ENCODE peak calls at places on chromosomes 5 and 9, in seven cellular contexts. H is H1, Z is SK-N-SH, K is HCT116, V is K562, S is Panc1, C is GM12878. G is an unnamed sample.

GRCh38 chr5:143341807-143342570 is 61.5 kb downstream of the NR3C1 start:
- DNase-seq in Z (no peak), S (peak; percentile 48), H (no peak), K (peak; percentile 21), C (no peak), V (peak; percentile 34), G (no peak)

GRCh38 chr5:56574778-56575177 is 240.6 kb upstream of the MAP3K1 start:
- DNase-seq in H (no peak), K (no peak), S (no peak), C (no peak), V (no peak), Z (no peak), G (no peak)

GRCh38 chr9:123710299-123710698 is 219.6 kb downstream of the DENND1A start:
- DNase-seq in K (no peak), Z (no peak), H (no peak), V (no peak), S (no peak), C (no peak), G (no peak)

GRCh38 chr5:2155556-2155955 is 272.8 kb upstream of the IRX4 start:
- DNase-seq in S (no peak), K (no peak), C (no peak), Z (no peak), H (no peak), V (no peak), G (no peak)

GRCh38 chr5:81256766-81257165 is 23.6 kb downstream of the CKMT2 start:
- DNase-seq in K (no peak), V (no peak), Z (peak; percentile 67), S (no peak), H (no peak), C (no peak), G (no peak)

GRCh38 chr5:113434889-113435288 is at the start of gene TSSK1B:
- DNase-seq in C (no peak), Z (no peak), K (no peak), H (no peak), S (no peak), V (no peak), G (no peak)

GRCh38 chr9:21854594-21854993 is 52.2 kb downstream of the MTAP start:
- DNase-seq in K (no peak), H (no peak), C (no peak), S (no peak), V (no peak), Z (no peak), G (peak; percentile 29)

GRCh38 chr9:36086442-36086841 is 49.7 kb downstream of the RECK start:
- DNase-seq in Z (no peak), C (no peak), V (peak; percentile 9), K (no peak), H (no peak), S (no peak), G (no peak)

GRCh38 chr9:90102292-90102901 is 497.6 kb downstream of the GADD45G start:
- DNase-seq in K (peak; percentile 90), S (peak; percentile 59), V (peak; percentile 62), C (peak; percentile 36), H (peak; percentile 70), Z (peak; percentile 84), G (peak; percentile 71)

GRCh38 chr9:37187713-37188439 is 67.5 kb downstream of the ZCCHC7 start:
- DNase-seq in C (peak; percentile 75), Z (no peak), S (no peak), V (no peak), K (no peak), H (no peak), G (no peak)

GRCh38 chr9:91182831-91183230 is 178.9 kb downstream of the AUH start:
- DNase-seq in H (no peak), V (no peak), S (no peak), C (no peak), K (no peak), Z (no peak), G (no peak)

GRCh38 chr5:7886849-7887460 is 18.0 kb downstream of the MTRR start:
- DNase-seq in Z (peak; percentile 27), S (no peak), V (peak; percentile 23), K (peak; percentile 19), C (no peak), H (no peak), G (peak; percentile 20)

GRCh38 chr9:120443489-120443888 is 136.5 kb downstream of the CDK5RAP2 start:
- DNase-seq in V (no peak), C (no peak), H (no peak), S (no peak), K (no peak), Z (no peak), G (no peak)

GRCh38 chr5:151100690-151101089 is 19.9 kb upstream of the TNIP1 start:
- DNase-seq in C (no peak), V (peak; percentile 64), S (no peak), Z (no peak), H (no peak), K (no peak), G (no peak)

GRCh38 chr5:151096001-151096373 is 15.2 kb upstream of the TNIP1 start:
- DNase-seq in K (no peak), H (no peak), Z (no peak), V (no peak), S (no peak), C (no peak), G (no peak)

GRCh38 chr5:151097081-151097480 is 16.2 kb upstream of the TNIP1 start:
- DNase-seq in S (no peak), V (no peak), C (no peak), K (no peak), H (no peak), Z (no peak), G (no peak)

GRCh38 chr5:151095341-151096000 is 14.6 kb upstream of the TNIP1 start:
- DNase-seq in H (no peak), K (no peak), V (peak; percentile 19), S (no peak), C (no peak), Z (peak; percentile 36), G (no peak)

DNA sequence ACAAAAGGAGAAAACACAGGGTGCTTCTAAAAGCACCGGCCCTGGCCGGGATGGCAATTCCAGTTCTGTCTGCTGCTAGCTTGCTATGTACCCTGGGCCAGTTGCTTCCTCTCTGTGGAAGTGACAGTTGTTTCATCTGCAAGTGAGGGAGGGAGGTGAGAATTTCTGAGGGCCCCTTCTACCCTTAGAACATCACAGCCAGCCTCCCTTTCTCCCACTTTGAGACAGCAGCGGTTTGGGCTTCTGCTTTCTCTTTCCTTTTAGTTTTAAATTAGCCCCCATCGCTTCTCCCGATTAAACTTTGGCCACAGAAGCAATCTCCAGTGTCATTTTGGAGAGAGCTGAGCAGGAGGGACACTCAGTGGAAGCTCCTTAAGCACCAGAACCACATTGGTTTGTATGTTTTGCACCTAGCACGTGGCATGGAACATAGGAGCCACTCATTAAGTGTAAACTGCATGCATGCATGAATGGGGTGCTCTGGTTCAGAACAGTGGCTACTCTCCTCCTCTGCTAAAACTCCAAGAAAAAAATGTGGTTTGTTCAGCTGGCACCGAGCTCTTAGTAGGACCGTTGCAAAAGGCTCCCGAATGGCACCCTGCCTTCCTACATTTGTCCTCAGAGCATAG is 17.5 kb upstream of the TNIP1 start:
- DNase-seq in V (no peak), Z (no peak), C (no peak), H (no peak), K (no peak), S (no peak), G (no peak)
- TF ChIP-seq SIN3A in V (no peak), Z (no peak), C (peak; percentile 34), H (no peak), K (no peak), S (no peak), G (no peak)

GRCh38 chr9:6418764-6419163 is 5.8 kb downstream of the UHRF2 start:
- DNase-seq in C (no peak), Z (no peak), S (no peak), K (no peak), H (no peak), V (no peak), G (no peak)

GRCh38 chr9:6413365-6414263 is 615 bp downstream of the UHRF2 start:
- DNase-seq in V (peak; percentile 26), H (peak; percentile 67), K (no peak), S (no peak), Z (peak; percentile 77), C (no peak), G (no peak)

GRCh38 chr9:6414291-6414690 is 1.3 kb downstream of the UHRF2 start:
- DNase-seq in H (no peak), S (no peak), V (peak; percentile 12), Z (no peak), K (no peak), C (no peak), G (no peak)

GRCh38 chr9:6415266-6415665 is 2.3 kb downstream of the UHRF2 start:
- DNase-seq in K (no peak), Z (peak; percentile 22), S (no peak), V (peak; percentile 18), C (no peak), H (no peak), G (no peak)

GRCh38 chr9:6417186-6417585 is 4.2 kb downstream of the UHRF2 start:
- DNase-seq in K (no peak), Z (no peak), H (no peak), V (no peak), S (no peak), C (no peak), G (no peak)
- TF ChIP-seq SIN3A in K (no peak), Z (no peak), H (no peak), V (no peak), S (no peak), C (no peak), G (no peak)

DNA sequence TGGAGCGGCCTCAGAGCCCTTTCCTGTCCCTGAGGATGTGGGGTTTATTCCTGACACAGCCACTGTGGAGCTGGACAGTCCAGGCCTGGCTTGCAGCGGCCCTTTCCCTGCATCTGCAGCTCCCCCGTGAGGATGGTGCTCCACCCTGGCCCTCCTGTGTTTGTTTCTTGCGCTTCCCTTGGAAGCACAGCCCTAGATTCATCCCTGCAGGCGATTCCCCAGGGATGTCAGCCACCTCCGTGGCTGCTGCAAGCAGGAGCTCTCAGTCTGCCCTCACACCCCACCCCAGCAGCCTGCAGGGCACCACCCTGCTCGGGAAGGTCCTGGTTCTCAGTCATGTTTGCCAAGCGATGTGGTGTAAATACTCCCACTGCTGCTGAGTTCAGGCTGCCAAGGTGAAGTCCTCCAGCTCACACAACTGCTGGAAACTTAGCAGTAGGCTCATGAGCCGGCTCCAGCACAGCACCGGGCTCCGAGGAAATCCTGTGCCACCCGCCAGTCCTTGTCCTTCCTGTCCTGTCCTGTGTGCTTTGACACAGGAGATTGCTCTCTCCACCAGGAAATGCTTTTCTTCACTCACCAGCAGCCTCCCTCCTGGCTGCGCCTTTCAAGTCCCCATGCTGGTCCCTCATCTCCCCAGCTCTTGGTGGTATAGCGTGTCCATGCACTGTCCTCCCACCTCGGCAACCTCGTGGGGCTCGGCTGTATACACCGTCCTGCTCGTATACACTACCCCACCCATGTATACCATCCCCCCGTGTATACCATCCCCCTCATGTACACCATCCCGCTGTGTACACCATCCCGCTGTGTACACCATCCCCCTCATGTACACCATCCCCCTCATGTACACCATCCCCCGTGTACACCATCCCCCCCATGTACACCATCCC is 16.2 kb downstream of the ROPN1L start:
- DNase-seq in Z (peak; percentile 39), K (no peak), V (peak; percentile 35), S (no peak), H (no peak), C (no peak), G (no peak)
- TF ChIP-seq SIN3A in Z (no peak), K (no peak), V (no peak), S (no peak), H (no peak), C (no peak), G (no peak)

DNA sequence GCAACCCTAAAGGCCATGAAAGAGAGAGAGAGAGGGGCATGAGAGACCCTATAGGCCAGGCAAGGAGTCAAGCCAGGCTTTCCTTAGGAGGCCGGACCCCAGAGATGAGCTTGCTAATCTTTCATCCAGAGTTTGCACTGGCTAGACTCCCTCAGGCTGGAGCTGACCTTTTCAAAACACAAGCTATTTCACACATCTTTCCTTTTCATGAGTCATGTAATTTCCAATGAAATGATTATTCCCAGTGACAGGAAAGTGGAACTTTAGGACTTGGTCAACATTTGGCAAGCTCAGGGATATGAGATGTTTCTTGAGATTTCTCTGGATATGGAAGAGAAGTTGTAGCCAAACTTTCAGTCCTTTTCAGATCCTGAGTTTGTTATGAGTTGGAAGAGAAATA is 117.7 kb downstream of the TARS1 start:
- DNase-seq in C (no peak), K (no peak), Z (no peak), S (no peak), V (no peak), H (no peak), G (no peak)
- TF ChIP-seq SIN3A in C (no peak), K (no peak), Z (no peak), S (no peak), V (no peak), H (no peak), G (no peak)

G was measured in HepG2.